ENCODE peak calls at places on chromosomes 16 and 17, in ten cellular contexts. T is right cardiac atrium; J is AG04449; P is GM04504; D is AG04450; F is posterior vena cava; Q is stimulated activated CD4-positive, alpha-beta T cell treated with anti-CD3 and anti-CD28 coated beads, Interleukin-15, amount 100 ng/mL, for 24 hours; M is M059J; Y is CD8-positive, alpha-beta T cell; L is DMS 273 treated with DMSO at 0.1 percent for 48 hours. S is an unnamed sample.

GRCh38 chr17:41891135-41892065 is 26.2 kb upstream of the KLHL11 start:
- DNase-seq in T (no peak), J (no peak), P (no peak), D (no peak), F (no peak), Q (no peak), M (no peak), Y (no peak), L (no peak), S (no peak)

GRCh38 chr16:55965099-55965498 is 89.9 kb upstream of the CES5A start:
- DNase-seq in T (no peak), J (no peak), P (no peak), D (no peak), F (no peak), Q (no peak), M (no peak), Y (no peak), L (no peak), S (no peak)

GRCh38 chr16:13936596-13937081 is 16.7 kb downstream of the ERCC4 start:
- DNase-seq in T (no peak), J (no peak), P (peak; percentile 32), D (no peak), F (no peak), Q (no peak), M (peak; percentile 73), Y (no peak), L (no peak), S (peak; percentile 48)

GRCh38 chr17:41013181-41013580 is 4.3 kb upstream of the KRTAP3-1 start:
- DNase-seq in T (no peak), J (no peak), P (peak; percentile 72), D (no peak), F (no peak), Q (no peak), M (peak; percentile 68), Y (no peak), L (no peak), S (peak; percentile 16)

GRCh38 chr16:3120435-3120834 is 8.0 kb downstream of the ZNF205 start:
- DNase-seq in T (no peak), J (no peak), P (no peak), D (no peak), F (no peak), Q (no peak), M (no peak), Y (no peak), L (no peak), S (no peak)

GRCh38 chr17:32503251-32504165 is 16.7 kb downstream of the CDK5R1 start:
- DNase-seq in T (no peak), J (no peak), P (no peak), D (no peak), F (no peak), Q (peak; percentile 45), M (peak; percentile 63), Y (peak; percentile 40), L (no peak), S (peak; percentile 40)

GRCh38 chr17:77288115-77288619 is 147.4 kb downstream of the SEC14L1 start:
- DNase-seq in T (no peak), J (no peak), P (no peak), D (no peak), F (no peak), Q (no peak), M (no peak), Y (no peak), L (no peak), S (peak; percentile 74)

GRCh38 chr16:14284930-14285541 is 213.9 kb downstream of the MRTFB start:
- DNase-seq in T (peak; percentile 86), J (no peak), P (peak; percentile 44), D (peak; percentile 27), F (peak; percentile 87), Q (no peak), M (peak; percentile 75), Y (peak; percentile 30), L (peak; percentile 40), S (no peak)

GRCh38 chr16:6977906-6978305 is 354.7 kb upstream of the RBFOX1 start:
- DNase-seq in T (no peak), J (no peak), P (no peak), D (no peak), F (no peak), Q (no peak), M (no peak), Y (no peak), L (no peak), S (no peak)

GRCh38 chr17:39568710-39569109 is 39.0 kb downstream of the NEUROD2 start:
- DNase-seq in T (no peak), J (no peak), P (no peak), D (no peak), F (no peak), Q (no peak), M (no peak), Y (no peak), L (no peak), S (no peak)

GRCh38 chr17:72376486-72377345 is 255.9 kb downstream of the SOX9 start:
- DNase-seq in T (no peak), J (no peak), P (peak; percentile 59), D (no peak), F (peak; percentile 18), Q (no peak), M (no peak), Y (no peak), L (peak; percentile 40), S (no peak)

GRCh38 chr17:38455288-38455915 is 27.1 kb downstream of the ARHGAP23 start:
- DNase-seq in T (no peak), J (no peak), P (no peak), D (no peak), F (no peak), Q (no peak), M (no peak), Y (no peak), L (no peak), S (no peak)

GRCh38 chr17:4187076-4187475 is 44.1 kb downstream of the CYB5D2 start:
- DNase-seq in T (no peak), J (no peak), P (no peak), D (no peak), F (no peak), Q (no peak), M (no peak), Y (no peak), L (no peak), S (peak; percentile 99)

GRCh38 chr17:183021-183420 is 1.6 kb upstream of the DOC2B start:
- DNase-seq in T (no peak), J (no peak), P (no peak), D (no peak), F (no peak), Q (no peak), M (no peak), Y (no peak), L (peak; percentile 5), S (no peak)

GRCh38 chr16:86029131-86029741 is 130.3 kb downstream of the IRF8 start:
- DNase-seq in T (peak; percentile 70), J (peak; percentile 7), P (no peak), D (peak; percentile 36), F (peak; percentile 82), Q (no peak), M (peak; percentile 47), Y (no peak), L (no peak), S (no peak)

GRCh38 chr16:50248845-50249244 is 17.5 kb upstream of the ADCY7 start:
- DNase-seq in T (no peak), J (no peak), P (no peak), D (no peak), F (no peak), Q (no peak), M (no peak), Y (no peak), L (no peak), S (no peak)

GRCh38 chr17:7560172-7561027 is 1.3 kb upstream of the SENP3 start:
- DNase-seq in T (peak; percentile 84), J (no peak), P (no peak), D (no peak), F (peak; percentile 90), Q (peak; percentile 79), M (no peak), Y (peak; percentile 34), L (no peak), S (peak; percentile 70)

GRCh38 chr17:1724869-1725641 is 551 bp downstream of the WDR81 start:
- DNase-seq in T (peak; percentile 79), J (no peak), P (no peak), D (no peak), F (peak; percentile 82), Q (peak; percentile 22), M (no peak), Y (no peak), L (no peak), S (no peak)

S was measured in mammary epithelial cell.